ENCODE peak calls at places on chromosomes 13 and 19, in five cellular contexts. One of them, this sample, is unnamed.

GRCh38 chr13:76307157-76307556 is 579.0 kb downstream of the KCTD12 start:
- DNase-seq in H1: no peak
- DNase-seq in neuronal stem cell: no peak
- DNase-seq in H9: no peak
- DNase-seq in mesenchymal stem cell: peak
- DNase-seq in this sample: peak

GRCh38 chr19:18392417-18392816 is 5.0 kb downstream of the LRRC25 start:
- DNase-seq in H1: no peak
- DNase-seq in neuronal stem cell: no peak
- DNase-seq in H9: no peak
- DNase-seq in mesenchymal stem cell: no peak
- DNase-seq in this sample: no peak

GRCh38 chr13:20525144-20525600 is 485 bp downstream of the CRYL1 start:
- DNase-seq in H1: no peak
- DNase-seq in neuronal stem cell: peak
- DNase-seq in H9: peak
- DNase-seq in mesenchymal stem cell: peak
- DNase-seq in this sample: peak

GRCh38 chr19:53172892-53173291 is 14.0 kb upstream of the ZNF347 start:
- DNase-seq in H1: no peak
- DNase-seq in neuronal stem cell: no peak
- DNase-seq in H9: no peak
- DNase-seq in mesenchymal stem cell: no peak
- DNase-seq in this sample: no peak

GRCh38 chr13:74204606-74205312 is 70.6 kb upstream of the KLF12 start:
- DNase-seq in H1: no peak
- DNase-seq in neuronal stem cell: no peak
- DNase-seq in H9: no peak
- DNase-seq in mesenchymal stem cell: no peak
- DNase-seq in this sample: peak

GRCh38 chr13:76387561-76387960 is 498.6 kb downstream of the KCTD12 start:
- DNase-seq in H1: no peak
- DNase-seq in neuronal stem cell: no peak
- DNase-seq in H9: no peak
- DNase-seq in mesenchymal stem cell: peak
- DNase-seq in this sample: no peak

GRCh38 chr19:37778613-37779138 is 710 bp downstream of the ZNF573 start:
- DNase-seq in H1: no peak
- DNase-seq in neuronal stem cell: peak
- DNase-seq in H9: no peak
- DNase-seq in mesenchymal stem cell: peak
- DNase-seq in this sample: peak

GRCh38 chr19:16957151-16957662 is 68.4 kb downstream of the F2RL3 start:
- DNase-seq in H1: no peak
- DNase-seq in neuronal stem cell: no peak
- DNase-seq in H9: no peak
- DNase-seq in mesenchymal stem cell: no peak
- DNase-seq in this sample: no peak

GRCh38 chr13:28872427-28873176 is 52.5 kb downstream of the MTUS2 start:
- DNase-seq in H1: no peak
- DNase-seq in neuronal stem cell: no peak
- DNase-seq in H9: no peak
- DNase-seq in mesenchymal stem cell: no peak
- DNase-seq in this sample: no peak

GRCh38 chr19:47195462-47195861 is 35.5 kb downstream of the BBC3 start:
- DNase-seq in H1: no peak
- DNase-seq in neuronal stem cell: no peak
- DNase-seq in H9: no peak
- DNase-seq in mesenchymal stem cell: no peak
- DNase-seq in this sample: no peak

GRCh38 chr19:46718934-46719551 is 2.1 kb upstream of the PRKD2 start:
- DNase-seq in H1: no peak
- DNase-seq in neuronal stem cell: no peak
- DNase-seq in H9: no peak
- DNase-seq in mesenchymal stem cell: no peak
- DNase-seq in this sample: no peak

GRCh38 chr19:40396886-40397567 is 7.0 kb upstream of the HIPK4 start:
- DNase-seq in H1: no peak
- DNase-seq in neuronal stem cell: no peak
- DNase-seq in H9: no peak
- DNase-seq in mesenchymal stem cell: no peak
- DNase-seq in this sample: no peak

GRCh38 chr13:33153421-33154381 is 131.9 kb downstream of the STARD13 start:
- DNase-seq in H1: no peak
- DNase-seq in neuronal stem cell: no peak
- DNase-seq in H9: no peak
- DNase-seq in mesenchymal stem cell: no peak
- DNase-seq in this sample: no peak

GRCh38 chr13:23352161-23352560 is 81.3 kb downstream of the SACS start:
- DNase-seq in H1: no peak
- DNase-seq in neuronal stem cell: no peak
- DNase-seq in H9: no peak
- DNase-seq in mesenchymal stem cell: no peak
- DNase-seq in this sample: no peak

GRCh38 chr19:6012416-6013170 is 34.7 kb upstream of the RANBP3 start:
- DNase-seq in H1: no peak
- DNase-seq in neuronal stem cell: no peak
- DNase-seq in H9: no peak
- DNase-seq in mesenchymal stem cell: no peak
- DNase-seq in this sample: no peak

GRCh38 chr13:86080340-86080995 is 281.2 kb upstream of the SLITRK6 start:
- DNase-seq in H1: no peak
- DNase-seq in neuronal stem cell: no peak
- DNase-seq in H9: no peak
- DNase-seq in mesenchymal stem cell: no peak
- DNase-seq in this sample: no peak

GRCh38 chr13:67299731-67300130 is 69.6 kb upstream of the PCDH9 start:
- DNase-seq in H1: no peak
- DNase-seq in neuronal stem cell: no peak
- DNase-seq in H9: no peak
- DNase-seq in mesenchymal stem cell: no peak
- DNase-seq in this sample: no peak

GRCh38 chr13:101726681-101727080 is 274.2 kb downstream of the ITGBL1 start:
- DNase-seq in H1: no peak
- DNase-seq in neuronal stem cell: no peak
- DNase-seq in H9: no peak
- DNase-seq in mesenchymal stem cell: no peak
- DNase-seq in this sample: no peak

GRCh38 chr19:35744688-35745327 is 410 bp downstream of the U2AF1L4 start:
- DNase-seq in H1: peak
- DNase-seq in neuronal stem cell: peak
- DNase-seq in H9: peak
- DNase-seq in mesenchymal stem cell: peak
- DNase-seq in this sample: peak

GRCh38 chr13:48403151-48403631 is 9.7 kb downstream of the LPAR6 start:
- DNase-seq in H1: no peak
- DNase-seq in neuronal stem cell: no peak
- DNase-seq in H9: no peak
- DNase-seq in mesenchymal stem cell: peak
- DNase-seq in this sample: no peak

GRCh38 chr19:7395793-7396192 is 47.1 kb downstream of the ARHGEF18 start:
- DNase-seq in H1: no peak
- DNase-seq in neuronal stem cell: no peak
- DNase-seq in H9: no peak
- DNase-seq in mesenchymal stem cell: peak
- DNase-seq in this sample: no peak

GRCh38 chr13:71760226-71760591 is 106.8 kb downstream of the DACH1 start:
- DNase-seq in H1: no peak
- DNase-seq in neuronal stem cell: no peak
- DNase-seq in H9: no peak
- DNase-seq in mesenchymal stem cell: no peak
- DNase-seq in this sample: no peak

GRCh38 chr13:27233964-27234363 is 17.4 kb upstream of the RPL21 start:
- DNase-seq in H1: no peak
- DNase-seq in neuronal stem cell: no peak
- DNase-seq in H9: no peak
- DNase-seq in mesenchymal stem cell: no peak
- DNase-seq in this sample: no peak

GRCh38 chr19:19434483-19435045 is 29.1 kb downstream of the GATAD2A start:
- DNase-seq in H1: no peak
- DNase-seq in neuronal stem cell: no peak
- DNase-seq in H9: no peak
- DNase-seq in mesenchymal stem cell: no peak
- DNase-seq in this sample: no peak

DNA sequence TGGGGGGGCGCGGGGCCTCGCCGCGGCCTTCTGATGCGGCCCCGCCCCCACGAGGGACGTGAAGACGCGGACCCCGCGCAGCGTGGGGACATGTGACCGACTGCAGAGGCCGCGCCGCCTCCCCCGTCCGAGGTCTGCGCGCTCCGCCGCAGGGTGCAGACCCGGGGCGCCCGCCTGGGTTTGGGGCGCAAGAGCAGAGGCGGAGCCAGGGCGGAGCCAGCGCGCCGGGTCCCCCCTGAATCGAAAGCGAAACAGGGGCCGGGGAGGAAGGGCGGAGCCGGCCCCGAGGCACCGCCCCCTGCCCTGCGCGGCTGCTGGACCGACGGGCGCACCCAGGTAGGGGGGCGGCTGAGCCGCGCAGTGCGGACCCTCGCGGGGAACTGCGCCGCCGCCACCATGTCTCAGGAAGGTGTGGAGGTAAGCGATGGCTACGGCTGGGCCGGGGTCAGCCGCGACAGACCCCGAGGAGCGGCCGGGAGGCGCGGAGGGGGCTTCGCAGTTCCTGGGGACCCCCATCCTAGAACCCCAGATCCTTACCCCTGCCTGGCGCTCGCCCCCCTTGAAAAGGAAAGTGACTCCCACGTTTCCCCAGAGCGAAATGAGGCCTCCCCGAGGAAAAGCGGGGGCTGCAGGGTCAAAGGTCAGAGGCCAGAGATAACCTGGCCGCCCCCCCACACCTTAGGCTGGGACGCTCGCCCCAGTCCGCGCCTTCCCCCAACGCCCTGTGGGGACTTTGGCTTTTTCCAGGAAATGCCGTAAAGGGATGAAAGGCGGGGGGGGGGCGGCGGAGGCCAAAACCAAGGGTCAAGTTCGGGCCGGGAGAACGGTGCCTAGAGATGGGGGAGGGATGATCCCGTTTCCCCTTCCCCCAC is at the start of gene SHFL:
- DNase-seq in H1: no peak
- DNase-seq in neuronal stem cell: peak
- DNase-seq in H9: peak
- DNase-seq in mesenchymal stem cell: peak
- DNase-seq in this sample: peak
- H4K91ac ChIP-seq in H1: peak
- H4K91ac ChIP-seq in neuronal stem cell: no peak
- H4K91ac ChIP-seq in H9: no peak
- H4K91ac ChIP-seq in mesenchymal stem cell: peak
- H4K91ac ChIP-seq in this sample: no peak

DNA sequence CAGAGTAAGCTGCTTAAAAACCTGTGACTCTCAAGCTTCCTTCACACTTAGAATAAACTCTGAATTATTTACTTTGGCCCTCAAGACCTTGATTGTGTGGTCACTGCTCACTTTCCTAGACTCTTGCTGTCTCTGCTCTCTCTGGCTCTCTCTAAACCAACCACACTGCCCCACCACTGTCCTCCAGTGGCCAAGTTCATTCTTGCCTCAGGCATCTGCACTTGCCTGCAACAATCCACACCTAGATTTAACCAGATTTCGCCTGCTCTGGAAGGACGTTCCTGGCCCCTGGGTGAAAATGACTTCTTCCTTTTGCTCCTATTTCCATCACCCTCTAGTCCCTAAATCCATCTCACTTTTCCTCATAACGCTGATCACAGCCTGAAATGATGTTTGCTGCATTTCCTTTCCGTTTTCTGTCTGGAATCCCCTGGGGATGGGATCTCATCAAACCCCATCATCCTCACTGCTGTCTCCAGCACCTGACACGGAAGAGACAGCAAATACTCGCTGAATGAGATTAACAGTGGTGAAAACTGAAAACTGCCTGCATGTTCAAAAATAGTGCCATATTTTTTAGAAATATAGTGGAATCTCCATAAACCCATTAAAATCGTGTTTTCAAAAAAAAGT is 232.6 kb downstream of the UQCRFS1 start:
- DNase-seq in H1: no peak
- DNase-seq in neuronal stem cell: no peak
- DNase-seq in H9: peak
- DNase-seq in mesenchymal stem cell: no peak
- DNase-seq in this sample: no peak
- H3K23ac ChIP-seq in H1: no peak
- H3K23ac ChIP-seq in neuronal stem cell: no peak
- H3K23ac ChIP-seq in H9: no peak
- H3K23ac ChIP-seq in mesenchymal stem cell: no peak
- H3K23ac ChIP-seq in this sample: no peak

DNA sequence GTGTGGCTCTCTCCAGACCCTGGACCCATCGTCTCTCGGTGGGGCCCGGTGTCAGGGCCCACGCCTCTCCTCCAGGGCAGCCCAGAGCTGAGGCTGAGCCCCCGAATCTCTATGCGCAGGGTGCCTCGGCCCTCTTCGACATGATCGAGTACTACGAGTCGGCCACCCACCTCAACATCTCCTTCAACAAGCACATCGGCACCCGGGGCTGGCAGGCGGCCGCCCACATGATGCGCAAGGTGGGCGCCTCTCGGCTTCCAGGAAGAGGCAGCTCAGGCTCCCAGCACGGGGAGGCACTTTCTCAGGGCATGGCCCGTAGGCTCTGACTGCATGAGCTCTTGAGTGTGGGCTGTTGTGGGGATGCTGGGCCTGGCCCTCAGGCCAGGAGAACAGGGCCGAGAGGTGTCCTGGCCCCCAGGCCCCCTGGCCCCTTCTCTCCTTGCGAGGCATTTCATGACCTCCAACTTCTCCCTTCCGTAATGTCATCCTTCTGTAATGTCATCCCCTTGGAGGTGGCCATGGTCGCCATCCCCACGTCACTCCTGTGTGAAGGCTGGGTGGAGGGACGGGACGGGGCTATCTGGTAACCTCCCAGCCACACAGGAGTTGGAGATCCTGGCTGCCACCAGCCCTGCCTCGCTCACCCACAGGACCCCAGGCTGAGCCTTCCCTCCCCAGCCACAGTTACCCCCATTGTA is 19.4 kb downstream of the NKPD1 start:
- DNase-seq in H1: no peak
- DNase-seq in neuronal stem cell: no peak
- DNase-seq in H9: no peak
- DNase-seq in mesenchymal stem cell: no peak
- DNase-seq in this sample: no peak
- H2BK12ac ChIP-seq in H1: no peak
- H2BK12ac ChIP-seq in neuronal stem cell: no peak
- H2BK12ac ChIP-seq in H9: no peak
- H2BK12ac ChIP-seq in mesenchymal stem cell: no peak
- H2BK12ac ChIP-seq in this sample: no peak

GRCh38 chr13:110402301-110403069 is 95.4 kb downstream of the COL4A2 start:
- DNase-seq in H1: no peak
- DNase-seq in neuronal stem cell: no peak
- DNase-seq in H9: no peak
- DNase-seq in mesenchymal stem cell: no peak
- DNase-seq in this sample: no peak

GRCh38 chr13:110403721-110404120 is 96.6 kb downstream of the COL4A2 start:
- DNase-seq in H1: no peak
- DNase-seq in neuronal stem cell: no peak
- DNase-seq in H9: no peak
- DNase-seq in mesenchymal stem cell: peak
- DNase-seq in this sample: peak

GRCh38 chr13:110403315-110403714 is 96.2 kb downstream of the COL4A2 start:
- DNase-seq in H1: no peak
- DNase-seq in neuronal stem cell: no peak
- DNase-seq in H9: no peak
- DNase-seq in mesenchymal stem cell: peak
- DNase-seq in this sample: peak

GRCh38 chr13:110405597-110406450 is 98.7 kb downstream of the COL4A2 start:
- DNase-seq in H1: no peak
- DNase-seq in neuronal stem cell: no peak
- DNase-seq in H9: no peak
- DNase-seq in mesenchymal stem cell: peak
- DNase-seq in this sample: peak

GRCh38 chr13:110404321-110404720 is 97.2 kb downstream of the COL4A2 start:
- DNase-seq in H1: no peak
- DNase-seq in neuronal stem cell: no peak
- DNase-seq in H9: no peak
- DNase-seq in mesenchymal stem cell: no peak
- DNase-seq in this sample: no peak
- H4K91ac ChIP-seq in H1: no peak
- H4K91ac ChIP-seq in neuronal stem cell: no peak
- H4K91ac ChIP-seq in H9: no peak
- H4K91ac ChIP-seq in mesenchymal stem cell: peak
- H4K91ac ChIP-seq in this sample: peak